ENCODE peak calls at places on chromosomes 1 and 21, in nine cellular contexts. L is body of pancreas, F is GM23248, W is right atrium auricular region, E is fibroblast of lung, X is thyroid gland, Y is right lobe of liver, N is psoas muscle, D is left ventricle myocardium inferior. A is an unnamed sample.

GRCh38 chr1:96472471-96472870 is 249.1 kb upstream of the PTBP2 start:
- DNase-seq in Y (no peak), F (peak; percentile 12), W (no peak), L (no peak), X (no peak), D (no peak), N (no peak), E (peak; percentile 14), A (no peak)

GRCh38 chr1:45012639-45013278 is 705 bp downstream of the UROD start:
- DNase-seq in Y (peak; percentile 97), W (peak; percentile 83), N (peak; percentile 88), D (peak; percentile 81), E (peak; percentile 65), X (peak; percentile 90), L (peak; percentile 82), F (peak; percentile 84), A (peak; percentile 93)

GRCh38 chr1:67942269-67942668 is 108.2 kb downstream of the DIRAS3 start:
- DNase-seq in W (no peak), D (no peak), N (no peak), Y (no peak), X (no peak), F (no peak), L (no peak), E (peak; percentile 53), A (no peak)

GRCh38 chr1:218933526-218933925 is 240.2 kb upstream of the LYPLAL1 start:
- DNase-seq in W (no peak), L (no peak), E (peak; percentile 3), Y (no peak), N (no peak), F (peak; percentile 36), D (no peak), X (no peak), A (no peak)

GRCh38 chr1:171743014-171743870 is 1.4 kb upstream of the VAMP4 start:
- DNase-seq in E (peak; percentile 87), L (no peak), D (no peak), W (no peak), N (no peak), X (peak; percentile 21), F (peak; percentile 95), Y (no peak), A (peak; percentile 29)

GRCh38 chr1:85109475-85109874 is 61.2 kb upstream of the MCOLN3 start:
- DNase-seq in F (peak; percentile 81), N (peak; percentile 61), Y (peak; percentile 58), L (peak; percentile 77), X (peak; percentile 68), D (peak; percentile 26), W (no peak), E (peak; percentile 82), A (peak; percentile 70)

GRCh38 chr1:30317921-30318320 is 405.5 kb downstream of the MATN1 start:
- DNase-seq in D (no peak), L (no peak), F (no peak), X (no peak), W (no peak), E (no peak), N (no peak), Y (peak; percentile 20), A (no peak)

GRCh38 chr1:241641748-241642592 is 1.8 kb upstream of the CHML start:
- DNase-seq in E (peak; percentile 71), N (no peak), Y (no peak), F (peak; percentile 48), X (no peak), D (no peak), L (no peak), W (no peak), A (no peak)

GRCh38 chr21:26554365-26554764 is 18.7 kb downstream of the CYYR1 start:
- DNase-seq in E (no peak), Y (no peak), W (no peak), X (no peak), L (no peak), N (no peak), F (no peak), D (no peak), A (no peak)

GRCh38 chr1:81808760-81809159 is 8.0 kb downstream of the ADGRL2 start:
- DNase-seq in N (no peak), L (peak; percentile 15), D (no peak), Y (no peak), X (no peak), E (no peak), F (no peak), W (no peak), A (no peak)

GRCh38 chr1:44926311-44926781 is 60.0 kb downstream of the EIF2B3 start:
- DNase-seq in N (no peak), D (no peak), X (no peak), W (no peak), L (no peak), E (peak; percentile 29), F (peak; percentile 83), Y (no peak), A (no peak)

GRCh38 chr1:226691257-226691656 is 47.8 kb downstream of the ITPKB start:
- DNase-seq in Y (no peak), D (no peak), L (no peak), F (no peak), X (no peak), E (no peak), N (no peak), W (no peak), A (no peak)

GRCh38 chr1:24635195-24635843 is 7.8 kb upstream of the SRRM1 start:
- DNase-seq in D (no peak), N (no peak), Y (no peak), F (peak; percentile 85), L (peak; percentile 40), E (peak; percentile 86), W (no peak), X (no peak), A (no peak)

GRCh38 chr1:75440274-75440673 is 170.6 kb downstream of the SLC44A5 start:
- DNase-seq in Y (no peak), W (no peak), X (no peak), D (no peak), L (no peak), E (no peak), N (no peak), F (no peak), A (no peak)

GRCh38 chr1:58966917-58967733 is 183.3 kb upstream of the JUN start:
- DNase-seq in E (no peak), L (no peak), W (no peak), D (no peak), Y (no peak), F (no peak), N (peak; percentile 63), X (no peak), A (no peak)

GRCh38 chr1:58968360-58968952 is 184.6 kb upstream of the JUN start:
- DNase-seq in W (peak; percentile 84), D (peak; percentile 85), F (peak; percentile 76), N (peak; percentile 93), L (peak; percentile 93), Y (peak; percentile 90), E (peak; percentile 82), X (peak; percentile 91), A (peak; percentile 77)

GRCh38 chr1:58964880-58965279 is 181.0 kb upstream of the JUN start:
- DNase-seq in N (peak; percentile 75), E (peak; percentile 46), Y (peak; percentile 71), X (peak; percentile 56), F (peak; percentile 40), D (peak; percentile 16), W (no peak), L (peak; percentile 68), A (no peak)

GRCh38 chr1:58964428-58964827 is 180.6 kb upstream of the JUN start:
- DNase-seq in E (no peak), D (no peak), N (peak; percentile 50), X (peak; percentile 22), W (no peak), Y (peak; percentile 59), L (peak; percentile 94), F (no peak), A (no peak)

DNA sequence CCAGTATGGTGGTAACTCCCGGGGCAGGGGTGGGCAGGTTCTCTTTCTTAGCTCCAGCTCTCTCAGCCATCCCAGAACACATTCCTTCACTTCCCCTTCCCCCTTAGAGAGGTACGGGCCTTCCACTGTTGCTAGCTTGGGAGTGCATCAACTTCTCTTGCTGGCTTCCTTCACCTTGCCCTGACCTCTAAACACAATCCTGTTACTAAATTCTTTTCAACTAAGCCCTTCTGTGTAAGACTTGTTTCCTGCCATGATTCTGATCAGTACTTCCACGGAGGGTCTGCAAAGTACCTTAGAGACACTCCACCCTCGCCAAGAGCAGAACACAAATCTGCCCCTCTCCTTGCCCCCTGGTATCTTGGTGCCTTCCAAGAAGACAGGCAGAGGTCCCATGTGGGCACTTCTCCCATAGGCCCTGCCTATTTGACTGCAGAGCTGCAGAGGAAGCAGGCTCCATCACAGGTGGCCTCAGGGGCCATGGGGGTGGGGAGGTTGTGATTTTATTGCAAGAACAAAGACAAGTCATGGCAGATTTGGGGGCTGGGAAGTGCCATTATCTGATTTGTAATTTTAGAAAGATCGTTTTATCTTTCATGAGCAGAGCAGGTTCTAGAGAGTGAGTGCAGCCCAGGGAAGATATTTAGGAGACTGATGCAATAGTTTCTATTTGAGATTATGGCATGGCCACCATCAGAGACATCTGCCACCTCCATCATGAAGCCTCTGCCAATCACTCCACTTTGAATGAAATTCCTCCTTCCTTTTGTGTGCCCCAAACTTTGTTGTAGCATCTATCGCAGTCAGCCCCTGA is 182.5 kb upstream of the JUN start:
- DNase-seq in L (no peak), D (no peak), X (no peak), Y (no peak), F (no peak), N (no peak), W (no peak), E (no peak), A (no peak)
- H3K27ac ChIP-seq in L (peak overlapping the region; percentile 71), D (no peak overlapping the region), X (no peak overlapping the region), Y (no peak overlapping the region), F (no peak overlapping the region), N (peak overlapping the region; percentile 97), W (no peak overlapping the region), E (no peak overlapping the region), A (no peak overlapping the region)

GRCh38 chr1:230069813-230070212 is 2.8 kb downstream of the GALNT2 start:
- DNase-seq in L (peak; percentile 60), Y (peak; percentile 71), N (no peak), X (no peak), W (peak; percentile 30), F (no peak), E (peak; percentile 27), D (no peak), A (no peak)
- H3K4me3 ChIP-seq in L (no peak overlapping the region), Y (peak overlapping the region; percentile 82), N (peak overlapping the region; percentile 95), X (no peak overlapping the region), W (no peak overlapping the region), F (peak overlapping the region; percentile 97), E (peak overlapping the region; percentile 92), D (no peak overlapping the region), A (no peak overlapping the region)

GRCh38 chr1:111191496-111191895 is 8.9 kb downstream of the DENND2D start:
- DNase-seq in L (no peak), Y (no peak), F (peak; percentile 95), D (no peak), N (no peak), W (no peak), X (no peak), E (peak; percentile 86), A (no peak)
- H3K27ac ChIP-seq in L (no peak overlapping the region), Y (peak overlapping the region; percentile 41), F (peak overlapping the region; percentile 83), D (no peak overlapping the region), N (no peak overlapping the region), W (no peak overlapping the region), X (no peak overlapping the region), E (peak overlapping the region; percentile 67), A (no peak overlapping the region)

DNA sequence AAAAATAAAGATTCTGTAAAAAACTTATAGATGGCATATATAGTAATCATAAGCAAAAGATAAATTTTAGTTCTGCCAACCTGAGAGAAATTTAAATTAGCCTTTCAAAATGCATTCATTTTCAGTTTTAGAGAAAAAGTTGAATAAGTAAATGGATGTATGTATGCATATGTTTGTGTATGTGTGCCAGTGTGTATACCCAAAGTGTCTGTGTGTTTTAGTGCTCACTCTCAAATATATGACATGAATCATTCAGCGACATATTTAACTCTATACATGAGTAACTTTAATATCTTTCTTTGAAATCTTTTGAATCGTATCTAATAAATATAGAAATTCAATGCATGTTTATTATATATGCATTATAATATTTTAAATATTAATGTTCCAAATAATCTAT is 274.5 kb downstream of the SRGAP2C start:
- DNase-seq in D (no peak), N (no peak), X (no peak), F (no peak), Y (no peak), L (no peak), W (no peak), E (no peak), A (no peak)
- H3K4me3 ChIP-seq in D (no peak overlapping the region), N (no peak overlapping the region), X (no peak overlapping the region), F (no peak overlapping the region), Y (no peak overlapping the region), L (no peak overlapping the region), W (no peak overlapping the region), E (no peak overlapping the region), A (no peak overlapping the region)